ENCODE peak calls at places on chromosomes 16 and 17, in five cellular contexts. H is B cell; L is stimulated activated naive B cell treated with anti-CD40 and anti-IgM and Interleukin-4, amounts not matched to agents 10 μg/mL and 1 μg/mL and 100 μg/mL, for 72 hours; G is NCI-H1048; Z is HFF-Myc. T is an unnamed sample.

GRCh38 chr17:17888821-17889220 is 52.0 kb upstream of the SREBF1 start:
- DNase-seq in G (no peak), H (no peak), Z (no peak), L (no peak), T (no peak)

GRCh38 chr16:17532338-17532995 is 61.7 kb upstream of the XYLT1 start:
- DNase-seq in Z (no peak), H (no peak), L (peak), G (no peak), T (no peak)

GRCh38 chr16:84461504-84462295 is 42.8 kb downstream of the MEAK7 start:
- DNase-seq in L (no peak), G (no peak), Z (no peak), H (no peak), T (no peak)

GRCh38 chr17:47203984-47204721 is 5.0 kb upstream of the MYL4 start:
- DNase-seq in G (no peak), H (no peak), L (no peak), Z (no peak), T (no peak)

GRCh38 chr17:80794281-80795089 is 197.2 kb upstream of the CHMP6 start:
- DNase-seq in Z (no peak), G (no peak), H (no peak), L (no peak), T (no peak)

GRCh38 chr17:66975614-66976378 is 11.3 kb downstream of the CACNG4 start:
- DNase-seq in Z (no peak), L (no peak), H (no peak), G (no peak), T (no peak)

GRCh38 chr16:57616871-57617270 is 11.6 kb upstream of the ADGRG1 start:
- DNase-seq in H (no peak), G (no peak), Z (no peak), L (no peak), T (no peak)

GRCh38 chr17:52178013-52178412 is 19.5 kb upstream of the CA10 start:
- DNase-seq in G (no peak), Z (no peak), L (no peak), H (no peak), T (no peak)

GRCh38 chr17:3750926-3751325 is 27.2 kb downstream of the HASPIN start:
- DNase-seq in Z (no peak), H (no peak), G (no peak), L (no peak), T (no peak)

GRCh38 chr17:44204453-44204882 is 4.8 kb upstream of the ATXN7L3 start:
- DNase-seq in G (no peak), Z (no peak), L (no peak), H (no peak), T (no peak)

GRCh38 chr16:21104124-21104860 is 46.4 kb downstream of the DNAH3 start:
- DNase-seq in H (no peak), L (no peak), G (no peak), Z (no peak), T (peak)

GRCh38 chr16:68802190-68802589 is 41.1 kb upstream of the TANGO6 start:
- DNase-seq in L (no peak), Z (no peak), H (no peak), G (no peak), T (no peak)

GRCh38 chr17:13346996-13347762 is 254.6 kb downstream of the HS3ST3A1 start:
- DNase-seq in L (no peak), H (no peak), Z (peak), G (no peak), T (peak)